ENCODE peak calls at places on chromosome 21, in six cellular contexts. E is Caco-2, A is right atrium auricular region, H is lung, J is GM12878, T is HFFc6. X is an unnamed sample.

GRCh38 chr21:14088391-14088790 is 122.4 kb downstream of the LIPI start:
- DNase-seq in E (no peak), J (no peak), A (peak), T (no peak), H (no peak), X (no peak)

GRCh38 chr21:27365394-27365793 is 398.5 kb upstream of the ADAMTS5 start:
- DNase-seq in H (no peak), T (peak), E (no peak), A (no peak), J (no peak), X (no peak)

GRCh38 chr21:39036581-39036980 is 146.7 kb downstream of the PSMG1 start:
- DNase-seq in A (no peak), E (no peak), T (no peak), H (no peak), J (no peak), X (no peak)

GRCh38 chr21:40300300-40300699 is 433.1 kb downstream of the PCP4 start:
- DNase-seq in A (no peak), J (no peak), H (no peak), T (no peak), E (no peak), X (no peak)

GRCh38 chr21:31444061-31444460 is 100.0 kb upstream of the TIAM1 start:
- DNase-seq in T (no peak), E (no peak), A (peak), J (no peak), H (no peak), X (no peak)

GRCh38 chr21:36156815-36157670 is at the start of gene DOP1B:
- DNase-seq in J (no peak), A (no peak), T (no peak), E (no peak), H (no peak), X (no peak)

GRCh38 chr21:32437729-32438128 is 25.2 kb downstream of the EVA1C start:
- DNase-seq in A (peak), E (no peak), T (no peak), H (no peak), J (no peak), X (no peak)

GRCh38 chr21:46409641-46410406 is 48.9 kb upstream of the DIP2A start:
- DNase-seq in T (no peak), J (no peak), H (no peak), E (no peak), A (no peak), X (no peak)

GRCh38 chr21:39097981-39098380 is 85.3 kb downstream of the PSMG1 start:
- DNase-seq in A (no peak), J (no peak), T (no peak), E (no peak), H (no peak), X (no peak)

GRCh38 chr21:44448651-44449131 is 6.6 kb upstream of the LRRC3 start:
- DNase-seq in A (no peak), T (no peak), E (no peak), J (no peak), H (no peak), X (no peak)

GRCh38 chr21:39336457-39337008 is 12.4 kb downstream of the HMGN1 start:
- DNase-seq in E (no peak), T (no peak), J (no peak), A (no peak), H (no peak), X (no peak)

GRCh38 chr21:37675202-37675801 is 241.0 kb downstream of the KCNJ6 start:
- DNase-seq in T (no peak), H (peak), A (peak), J (no peak), E (no peak), X (peak)

GRCh38 chr21:22200378-22201092 is 1202.3 kb downstream of the NCAM2 start:
- DNase-seq in H (no peak), A (no peak), E (peak), T (no peak), J (no peak), X (no peak)

GRCh38 chr21:41993744-41994143 is 16.4 kb downstream of the ZBTB21 start:
- DNase-seq in E (no peak), H (no peak), A (no peak), J (no peak), T (peak), X (no peak)

GRCh38 chr21:41995577-41995976 is 14.6 kb downstream of the ZBTB21 start:
- DNase-seq in J (no peak), E (no peak), H (no peak), A (no peak), T (no peak), X (no peak)

GRCh38 chr21:41997657-41998056 is 12.5 kb downstream of the ZBTB21 start:
- DNase-seq in T (no peak), E (no peak), J (no peak), A (no peak), H (no peak), X (no peak)

GRCh38 chr21:41991659-41992058 is 18.5 kb downstream of the ZBTB21 start:
- DNase-seq in A (no peak), J (no peak), T (no peak), E (no peak), H (no peak), X (no peak)

GRCh38 chr21:41992576-41992975 is 17.6 kb downstream of the ZBTB21 start:
- DNase-seq in T (no peak), A (no peak), J (no peak), H (no peak), E (no peak), X (no peak)
- TF ChIP-seq CTCF in T (no peak), A (no peak), J (no peak), H (no peak), E (no peak), X (no peak)

GRCh38 chr21:42269382-42269781 is 45.8 kb downstream of the TFF3 start:
- DNase-seq in A (no peak), J (no peak), T (no peak), H (no peak), E (no peak), X (no peak)
- TF ChIP-seq CTCF in A (no peak), J (no peak), T (no peak), H (no peak), E (no peak), X (no peak)

DNA sequence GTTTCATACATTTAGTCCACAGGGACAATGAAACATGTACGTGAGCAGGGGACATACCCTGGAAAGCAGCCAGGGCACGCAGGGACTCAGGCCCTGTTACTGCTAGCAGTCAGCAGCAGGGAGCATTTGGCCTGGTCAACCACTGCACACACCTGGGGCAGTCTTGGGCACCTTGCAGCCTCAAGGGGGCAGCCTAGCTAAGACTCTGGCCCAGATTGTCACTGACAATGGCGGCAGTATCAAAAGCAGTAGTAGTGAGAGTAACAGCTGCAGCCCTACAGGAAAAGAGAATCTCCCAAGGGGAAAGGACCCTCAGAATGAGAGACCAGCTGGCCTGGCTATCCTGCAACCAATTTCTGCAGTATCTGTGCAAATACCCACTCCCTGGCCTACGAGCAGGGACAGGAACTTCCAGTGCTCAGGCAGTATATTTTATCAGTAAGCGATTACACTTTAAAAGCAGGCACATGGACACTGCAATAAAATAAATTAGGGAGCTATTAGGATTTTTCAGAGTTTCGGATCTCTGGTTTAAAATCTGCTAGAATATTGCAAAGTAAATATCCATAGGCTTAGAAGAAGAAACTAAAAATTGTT is 475.6 kb downstream of the LTN1 start:
- DNase-seq in A (no peak), E (peak), H (peak), J (peak), T (no peak), X (peak)
- TF ChIP-seq CTCF in A (peak), E (peak), H (peak), J (peak), T (peak), X (peak)

GRCh38 chr21:34801519-34802132 is 132.8 kb downstream of the CLIC6 start:
- DNase-seq in A (no peak), H (no peak), E (no peak), J (no peak), T (no peak), X (no peak)
- TF ChIP-seq CTCF in A (peak), H (peak), E (peak), J (peak), T (peak), X (no peak)